ENCODE peak calls at places on chromosomes 4 and X, in six cellular contexts. One of them, this sample, is unnamed.

GRCh38 chrX:122188751-122189150 is 995.3 kb upstream of the GRIA3 start:
- DNase-seq in cardiac fibroblast: no peak
- DNase-seq in choroid plexus epithelial cell: peak
- DNase-seq in lower leg skin: no peak
- DNase-seq in GM12865: no peak
- DNase-seq in breast epithelium: no peak
- DNase-seq in this sample: no peak

GRCh38 chrX:107204063-107204605 is 2.1 kb downstream of the NUP62CL start:
- DNase-seq in choroid plexus epithelial cell: no peak
- DNase-seq in cardiac fibroblast: no peak
- DNase-seq in GM12865: no peak
- DNase-seq in lower leg skin: no peak
- DNase-seq in breast epithelium: no peak
- DNase-seq in this sample: no peak

GRCh38 chr4:76434901-76435688 is at the start of gene SHROOM3:
- DNase-seq in choroid plexus epithelial cell: peak
- DNase-seq in GM12865: no peak
- DNase-seq in cardiac fibroblast: no peak
- DNase-seq in lower leg skin: no peak
- DNase-seq in breast epithelium: no peak
- DNase-seq in this sample: no peak

GRCh38 chr4:118711047-118711446 is 25.9 kb downstream of the METTL14 start:
- DNase-seq in GM12865: no peak
- DNase-seq in cardiac fibroblast: no peak
- DNase-seq in choroid plexus epithelial cell: no peak
- DNase-seq in breast epithelium: no peak
- DNase-seq in lower leg skin: no peak
- DNase-seq in this sample: no peak

GRCh38 chr4:187307131-187307530 is 583.5 kb upstream of the FAT1 start:
- DNase-seq in choroid plexus epithelial cell: peak
- DNase-seq in cardiac fibroblast: no peak
- DNase-seq in breast epithelium: no peak
- DNase-seq in lower leg skin: no peak
- DNase-seq in GM12865: no peak
- DNase-seq in this sample: no peak

GRCh38 chrX:28391528-28391927 is 195.7 kb upstream of the IL1RAPL1 start:
- DNase-seq in cardiac fibroblast: peak
- DNase-seq in lower leg skin: no peak
- DNase-seq in choroid plexus epithelial cell: peak
- DNase-seq in GM12865: no peak
- DNase-seq in breast epithelium: no peak
- DNase-seq in this sample: no peak

GRCh38 chrX:54043696-54044125 is 562 bp downstream of the PHF8 start:
- DNase-seq in choroid plexus epithelial cell: no peak
- DNase-seq in breast epithelium: no peak
- DNase-seq in lower leg skin: peak
- DNase-seq in cardiac fibroblast: peak
- DNase-seq in GM12865: peak
- DNase-seq in this sample: no peak

GRCh38 chrX:135985123-135985973 is at the start of gene SLC9A6:
- DNase-seq in cardiac fibroblast: peak
- DNase-seq in breast epithelium: peak
- DNase-seq in lower leg skin: peak
- DNase-seq in choroid plexus epithelial cell: peak
- DNase-seq in GM12865: peak
- DNase-seq in this sample: peak

GRCh38 chrX:56385960-56386359 is 153.8 kb downstream of the KLF8 start:
- DNase-seq in breast epithelium: no peak
- DNase-seq in GM12865: no peak
- DNase-seq in lower leg skin: no peak
- DNase-seq in choroid plexus epithelial cell: no peak
- DNase-seq in cardiac fibroblast: no peak
- DNase-seq in this sample: no peak

GRCh38 chrX:44245730-44246129 is 97.7 kb downstream of the EFHC2 start:
- DNase-seq in lower leg skin: no peak
- DNase-seq in cardiac fibroblast: no peak
- DNase-seq in GM12865: no peak
- DNase-seq in breast epithelium: no peak
- DNase-seq in choroid plexus epithelial cell: no peak
- DNase-seq in this sample: no peak

GRCh38 chrX:45889471-45889870 is 655.8 kb downstream of the ZNF674 start:
- DNase-seq in cardiac fibroblast: no peak
- DNase-seq in lower leg skin: no peak
- DNase-seq in breast epithelium: no peak
- DNase-seq in GM12865: no peak
- DNase-seq in choroid plexus epithelial cell: no peak
- DNase-seq in this sample: no peak

GRCh38 chrX:129235903-129236302 is 287.4 kb downstream of the SMARCA1 start:
- DNase-seq in GM12865: no peak
- DNase-seq in cardiac fibroblast: no peak
- DNase-seq in lower leg skin: no peak
- DNase-seq in choroid plexus epithelial cell: no peak
- DNase-seq in breast epithelium: no peak
- DNase-seq in this sample: no peak

GRCh38 chrX:64894454-64895038 is 81.7 kb downstream of the ZC4H2 start:
- DNase-seq in lower leg skin: no peak
- DNase-seq in choroid plexus epithelial cell: peak
- DNase-seq in cardiac fibroblast: peak
- DNase-seq in GM12865: peak
- DNase-seq in breast epithelium: no peak
- DNase-seq in this sample: no peak

GRCh38 chrX:102832661-102833060 is 104.4 kb upstream of the RAB40AL start:
- DNase-seq in cardiac fibroblast: peak
- DNase-seq in choroid plexus epithelial cell: peak
- DNase-seq in GM12865: no peak
- DNase-seq in breast epithelium: no peak
- DNase-seq in lower leg skin: no peak
- DNase-seq in this sample: no peak

GRCh38 chr4:20359692-20360091 is 108.0 kb downstream of the SLIT2 start:
- DNase-seq in GM12865: peak
- DNase-seq in lower leg skin: no peak
- DNase-seq in breast epithelium: no peak
- DNase-seq in choroid plexus epithelial cell: no peak
- DNase-seq in cardiac fibroblast: no peak
- DNase-seq in this sample: no peak

GRCh38 chrX:40086569-40087335 is 11.0 kb downstream of the BCOR start:
- DNase-seq in choroid plexus epithelial cell: no peak
- DNase-seq in GM12865: no peak
- DNase-seq in cardiac fibroblast: no peak
- DNase-seq in breast epithelium: no peak
- DNase-seq in lower leg skin: no peak
- DNase-seq in this sample: no peak

GRCh38 chrX:44619039-44619438 is 76.4 kb upstream of the FUNDC1 start:
- DNase-seq in GM12865: no peak
- DNase-seq in choroid plexus epithelial cell: no peak
- DNase-seq in breast epithelium: no peak
- DNase-seq in cardiac fibroblast: no peak
- DNase-seq in lower leg skin: no peak
- DNase-seq in this sample: no peak

GRCh38 chr4:43163101-43163792 is 270.7 kb downstream of the GRXCR1 start:
- DNase-seq in GM12865: peak
- DNase-seq in cardiac fibroblast: no peak
- DNase-seq in choroid plexus epithelial cell: no peak
- DNase-seq in lower leg skin: no peak
- DNase-seq in breast epithelium: no peak
- DNase-seq in this sample: no peak

DNA sequence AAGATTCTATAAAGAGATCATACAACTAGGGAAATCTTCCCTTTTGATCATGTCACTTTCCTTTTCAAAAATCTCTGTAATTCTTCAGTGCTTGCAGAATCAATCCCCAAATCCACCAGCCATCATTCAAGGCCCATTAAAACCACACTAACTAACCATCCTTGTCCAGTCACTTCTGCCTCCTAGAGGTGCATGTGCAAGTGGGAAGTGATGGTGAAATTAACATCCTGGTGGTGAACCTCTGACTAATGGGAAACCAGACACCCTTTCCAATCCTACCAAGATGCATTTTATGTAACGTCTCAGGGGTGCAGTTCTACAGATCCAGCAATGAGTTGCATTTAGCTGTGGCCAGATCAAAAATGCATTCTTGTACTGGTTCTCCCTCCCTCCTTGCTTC is 341.8 kb downstream of the RAPGEF2 start:
- DNase-seq in lower leg skin: no peak
- DNase-seq in choroid plexus epithelial cell: peak
- DNase-seq in cardiac fibroblast: peak
- DNase-seq in GM12865: no peak
- DNase-seq in breast epithelium: no peak
- DNase-seq in this sample: no peak
- TF ChIP-seq CTCF in lower leg skin: no peak
- TF ChIP-seq CTCF in choroid plexus epithelial cell: peak
- TF ChIP-seq CTCF in cardiac fibroblast: peak
- TF ChIP-seq CTCF in GM12865: no peak
- TF ChIP-seq CTCF in breast epithelium: no peak
- TF ChIP-seq CTCF in this sample: no peak

GRCh38 chrX:79524642-79525041 is 157.5 kb upstream of the ITM2A start:
- DNase-seq in choroid plexus epithelial cell: peak
- DNase-seq in cardiac fibroblast: no peak
- DNase-seq in lower leg skin: no peak
- DNase-seq in GM12865: peak
- DNase-seq in breast epithelium: no peak
- DNase-seq in this sample: no peak
- TF ChIP-seq CTCF in choroid plexus epithelial cell: peak
- TF ChIP-seq CTCF in cardiac fibroblast: peak
- TF ChIP-seq CTCF in lower leg skin: no peak
- TF ChIP-seq CTCF in GM12865: peak
- TF ChIP-seq CTCF in breast epithelium: no peak
- TF ChIP-seq CTCF in this sample: no peak

GRCh38 chr4:83581411-83582288 is 45.7 kb downstream of the GPAT3 start:
- DNase-seq in breast epithelium: no peak
- DNase-seq in cardiac fibroblast: no peak
- DNase-seq in GM12865: no peak
- DNase-seq in lower leg skin: no peak
- DNase-seq in choroid plexus epithelial cell: no peak
- DNase-seq in this sample: no peak

GRCh38 chr4:83585982-83586508 is 50.1 kb downstream of the GPAT3 start:
- DNase-seq in cardiac fibroblast: no peak
- DNase-seq in GM12865: no peak
- DNase-seq in choroid plexus epithelial cell: no peak
- DNase-seq in breast epithelium: no peak
- DNase-seq in lower leg skin: no peak
- DNase-seq in this sample: no peak

DNA sequence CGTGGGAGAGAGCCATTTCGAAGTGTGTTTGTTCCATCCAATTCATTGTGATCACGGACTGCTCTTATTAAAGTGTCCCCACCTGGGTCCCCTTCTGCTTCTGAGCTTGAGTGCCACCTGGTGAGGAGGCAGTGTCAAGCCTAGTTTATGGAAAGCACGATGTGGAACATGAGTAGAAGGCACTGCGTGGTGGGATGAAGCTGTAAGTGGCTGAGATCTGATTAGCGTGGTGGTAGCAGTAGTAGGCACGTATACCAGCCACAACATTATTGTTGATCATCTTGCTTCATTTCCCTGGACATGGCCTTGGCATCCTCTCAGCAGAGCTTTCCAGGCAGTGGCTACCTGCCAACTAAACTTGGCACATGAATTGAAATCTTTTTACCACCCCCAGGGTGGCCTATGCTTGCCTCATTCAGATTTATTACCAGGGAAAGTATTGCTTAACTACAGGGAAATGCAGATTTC is 46.4 kb downstream of the GPAT3 start:
- DNase-seq in lower leg skin: no peak
- DNase-seq in breast epithelium: peak
- DNase-seq in GM12865: peak
- DNase-seq in choroid plexus epithelial cell: no peak
- DNase-seq in cardiac fibroblast: peak
- DNase-seq in this sample: no peak
- TF ChIP-seq CTCF in lower leg skin: no peak
- TF ChIP-seq CTCF in breast epithelium: no peak
- TF ChIP-seq CTCF in GM12865: peak
- TF ChIP-seq CTCF in choroid plexus epithelial cell: no peak
- TF ChIP-seq CTCF in cardiac fibroblast: no peak
- TF ChIP-seq CTCF in this sample: no peak

DNA sequence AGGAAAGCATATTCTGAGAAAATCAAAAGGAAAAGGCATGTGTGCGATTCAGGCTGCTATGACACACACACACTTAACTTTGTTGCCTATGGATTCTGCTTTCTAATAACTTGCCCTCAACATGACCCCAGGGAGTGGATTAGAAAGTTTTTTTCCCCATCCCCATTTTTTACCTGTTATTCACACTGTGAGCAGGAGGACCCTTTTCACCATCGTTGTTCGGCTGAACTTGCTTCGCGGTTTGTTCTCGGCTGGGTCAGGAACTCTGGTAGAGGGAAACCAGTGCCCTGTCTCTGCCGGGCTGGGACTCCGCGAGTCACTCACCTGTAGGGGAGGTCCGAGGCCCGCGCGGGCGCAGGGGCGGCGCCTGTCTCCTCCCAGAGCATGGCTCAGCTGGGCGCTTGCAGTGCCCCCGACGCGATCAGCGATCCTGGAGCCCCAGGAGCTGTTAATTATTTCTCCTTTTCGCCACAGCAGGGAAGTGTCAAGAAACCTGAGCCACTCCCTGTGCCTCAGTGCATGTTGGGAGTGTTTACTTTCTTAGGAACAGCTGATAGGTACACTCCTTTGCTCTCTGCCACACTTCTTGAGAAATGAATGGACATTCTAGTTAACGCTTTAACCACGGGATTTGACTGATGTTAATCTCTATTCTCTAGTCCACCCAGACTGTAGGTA is at the start of gene RASSF6:
- DNase-seq in GM12865: peak
- DNase-seq in lower leg skin: no peak
- DNase-seq in choroid plexus epithelial cell: peak
- DNase-seq in cardiac fibroblast: no peak
- DNase-seq in breast epithelium: peak
- DNase-seq in this sample: no peak
- TF ChIP-seq CTCF in GM12865: no peak
- TF ChIP-seq CTCF in lower leg skin: no peak
- TF ChIP-seq CTCF in choroid plexus epithelial cell: no peak
- TF ChIP-seq CTCF in cardiac fibroblast: no peak
- TF ChIP-seq CTCF in breast epithelium: no peak
- TF ChIP-seq CTCF in this sample: no peak

This sample was measured in mesothelial cell of epicardium.